ENCODE peak calls at places on chromosomes 5 and 9, in five cellular contexts. N is AG04450, H is fibroblast of mammary gland, G is fibroblast of lung, R is lower leg skin. U is an unnamed sample.

GRCh38 chr5:142726188-142726731 is 40.4 kb upstream of the FGF1 start:
- DNase-seq in N (peak), H (peak), G (peak), R (no peak), U (no peak)

GRCh38 chr9:31807574-31808256 is 576.7 kb upstream of the ACO1 start:
- DNase-seq in N (no peak), H (no peak), G (no peak), R (no peak), U (no peak)

GRCh38 chr9:25678846-25679360 is 659 bp upstream of the TUSC1 start:
- DNase-seq in N (no peak), H (no peak), G (no peak), R (no peak), U (no peak)

GRCh38 chr9:14344846-14345585 is 31.1 kb upstream of the NFIB start:
- DNase-seq in N (no peak), H (no peak), G (no peak), R (no peak), U (no peak)

GRCh38 chr9:15158019-15158418 is 149.0 kb downstream of the TTC39B start:
- DNase-seq in N (no peak), H (no peak), G (no peak), R (no peak), U (no peak)

GRCh38 chr9:28317706-28318210 is 744.5 kb upstream of the C9orf72 start:
- DNase-seq in N (no peak), H (no peak), G (no peak), R (no peak), U (no peak)

GRCh38 chr9:75088646-75089368 is 493 bp downstream of the OSTF1 start:
- DNase-seq in N (no peak), H (peak), G (peak), R (peak), U (no peak)

GRCh38 chr5:72598461-72599433 is 91.5 kb upstream of the ZNF366 start:
- DNase-seq in N (no peak), H (peak), G (peak), R (no peak), U (no peak)

GRCh38 chr5:80054682-80055081 is 19.5 kb downstream of the THBS4 start:
- DNase-seq in N (no peak), H (no peak), G (peak), R (no peak), U (no peak)

GRCh38 chr9:123269316-123269715 is 930 bp upstream of the STRBP start:
- DNase-seq in N (no peak), H (no peak), G (no peak), R (no peak), U (no peak)

GRCh38 chr9:79588488-79588887 is 16.7 kb downstream of the TLE4 start:
- DNase-seq in N (no peak), H (no peak), G (no peak), R (no peak), U (no peak)

GRCh38 chr5:88799976-88800375 is 83.0 kb downstream of the MEF2C start:
- DNase-seq in N (no peak), H (no peak), G (peak), R (no peak), U (no peak)

GRCh38 chr9:126114850-126115460 is 211.7 kb upstream of the MVB12B start:
- DNase-seq in N (no peak), H (no peak), G (no peak), R (peak), U (no peak)
- H3K4me3 ChIP-seq in N (no peak), H (no peak), G (no peak), R (no peak), U (no peak)

DNA sequence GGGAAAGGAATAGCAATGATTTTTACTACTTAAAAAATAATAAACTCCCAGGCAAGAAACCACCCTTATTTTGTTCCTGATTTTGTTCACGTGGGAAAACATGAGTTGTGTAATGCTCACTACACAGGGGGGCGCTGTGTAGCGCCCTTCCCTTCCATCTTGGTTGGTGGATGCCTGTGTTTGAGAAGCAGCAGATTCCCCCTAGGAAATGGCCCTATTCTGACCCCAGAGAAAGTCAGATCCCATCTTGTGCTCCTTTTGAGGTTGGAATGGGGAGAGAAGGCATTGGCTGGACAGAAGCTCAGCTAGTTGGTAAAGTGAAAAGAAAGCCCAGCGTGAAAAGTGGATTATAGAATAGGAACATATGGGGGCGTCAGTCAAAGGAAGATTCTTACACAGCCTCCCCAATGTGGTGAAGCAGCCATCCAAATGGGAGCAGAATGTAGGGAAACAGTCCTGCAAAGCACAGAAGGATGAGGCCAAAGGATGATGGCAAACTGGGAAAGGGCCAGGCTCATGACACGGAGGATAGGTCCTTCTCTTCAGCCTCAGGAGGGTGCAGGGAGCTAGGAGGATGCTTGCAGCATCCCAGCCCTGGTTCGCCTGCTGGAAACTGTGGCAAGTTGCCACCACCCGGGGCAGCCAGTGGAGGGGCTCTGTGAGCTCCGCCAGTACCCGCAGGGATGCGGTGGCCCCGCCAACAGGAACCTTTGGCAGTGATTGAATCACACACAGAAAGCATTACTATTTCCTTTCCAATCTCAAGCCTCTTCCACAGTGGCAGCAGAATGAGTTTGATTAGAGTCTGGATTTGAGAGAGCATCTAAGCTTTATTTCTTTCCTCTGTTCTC is 314.2 kb upstream of the DAP start:
- DNase-seq in N (no peak), H (no peak), G (no peak), R (no peak), U (no peak)
- TF ChIP-seq CTCF in N (no peak), H (no peak), G (no peak), R (no peak), U (peak)

GRCh38 chr5:159210306-159210722 is 961 bp upstream of the RNF145 start:
- DNase-seq in N (no peak), H (no peak), G (no peak), R (no peak), U (no peak)

GRCh38 chr5:159207222-159207615 is 2.1 kb downstream of the RNF145 start:
- DNase-seq in N (no peak), H (no peak), G (no peak), R (no peak), U (no peak)

GRCh38 chr5:159207616-159208507 is 1.5 kb downstream of the RNF145 start:
- DNase-seq in N (peak), H (peak), G (peak), R (peak), U (peak)

GRCh38 chr5:159209438-159210305 is at the start of gene RNF145:
- DNase-seq in N (peak), H (peak), G (peak), R (peak), U (peak)

GRCh38 chr5:159208508-159209437 is 580 bp downstream of the RNF145 start:
- DNase-seq in N (no peak), H (no peak), G (peak), R (peak), U (no peak)
- H3K4me3 ChIP-seq in N (peak), H (peak), G (peak), R (peak), U (peak)

GRCh38 chr5:176868731-176869130 is 30.4 kb downstream of the HK3 start:
- DNase-seq in N (no peak), H (no peak), G (no peak), R (no peak), U (no peak)

GRCh38 chr5:176868126-176868525 is 31.0 kb downstream of the HK3 start:
- DNase-seq in N (no peak), H (no peak), G (no peak), R (no peak), U (no peak)

GRCh38 chr5:176865964-176866363 is 33.2 kb downstream of the HK3 start:
- DNase-seq in N (no peak), H (no peak), G (no peak), R (no peak), U (no peak)

GRCh38 chr5:176864755-176865154 is 34.4 kb downstream of the HK3 start:
- DNase-seq in N (no peak), H (no peak), G (no peak), R (no peak), U (no peak)

GRCh38 chr5:176866913-176867312 is 32.2 kb downstream of the HK3 start:
- DNase-seq in N (no peak), H (no peak), G (no peak), R (no peak), U (no peak)
- TF ChIP-seq CTCF in N (no peak), H (no peak), G (no peak), R (no peak), U (no peak)

U was measured in GM12864.